ENCODE peak calls at places on chromosomes 3 and 15, in five cellular contexts. E, V, F, L and O are unnamed samples.

GRCh38 chr3:37861540-37862051 is at the start of gene CTDSPL:
- DNase-seq in E (peak; percentile 50), V (peak; percentile 88), F (peak; percentile 44), L (peak; percentile 59), O (no peak)

GRCh38 chr3:3817870-3818269 is 18.6 kb downstream of the LRRN1 start:
- DNase-seq in E (no peak), V (no peak), F (no peak), L (no peak), O (no peak)

GRCh38 chr15:49627407-49627877 is 6.6 kb downstream of the DTWD1 start:
- DNase-seq in E (peak; percentile 2), V (no peak), F (peak; percentile 96), L (no peak), O (no peak)

GRCh38 chr3:64242435-64242834 is 17.2 kb upstream of the PRICKLE2 start:
- DNase-seq in E (no peak), V (no peak), F (no peak), L (no peak), O (no peak)

GRCh38 chr15:64379216-64379960 is 1.9 kb downstream of the PCLAF start:
- DNase-seq in E (no peak), V (no peak), F (no peak), L (no peak), O (no peak)

GRCh38 chr3:30770387-30770786 is 124.1 kb downstream of the GADL1 start:
- DNase-seq in E (peak; percentile 37), V (no peak), F (peak; percentile 90), L (no peak), O (no peak)

GRCh38 chr3:23203651-23204111 is 554 bp downstream of the UBE2E2 start:
- DNase-seq in E (peak; percentile 14), V (peak; percentile 54), F (peak; percentile 5), L (no peak), O (no peak)

GRCh38 chr15:80789296-80789695 is 10.1 kb downstream of the CEMIP start:
- DNase-seq in E (no peak), V (no peak), F (peak; percentile 78), L (no peak), O (no peak)

GRCh38 chr15:39783244-39783820 is 691 bp upstream of the FSIP1 start:
- DNase-seq in E (no peak), V (no peak), F (peak; percentile 25), L (no peak), O (no peak)

GRCh38 chr3:97968376-97968775 is 3.9 kb downstream of the RIOX2 start:
- DNase-seq in E (no peak), V (no peak), F (no peak), L (no peak), O (no peak)

GRCh38 chr3:194766845-194767244 is 81.2 kb downstream of the FAM43A start:
- DNase-seq in E (no peak), V (no peak), F (no peak), L (no peak), O (no peak)

GRCh38 chr3:122356402-122356801 is 26.6 kb downstream of the MIX23 start:
- DNase-seq in E (peak; percentile 31), V (peak; percentile 39), F (peak; percentile 54), L (peak; percentile 50), O (no peak)

GRCh38 chr3:146431240-146431639 is 38.1 kb downstream of the PLSCR2 start:
- DNase-seq in E (no peak), V (no peak), F (peak; percentile 72), L (no peak), O (no peak)

GRCh38 chr15:92809064-92809879 is 90.9 kb upstream of the CHD2 start:
- DNase-seq in E (peak; percentile 97), V (peak; percentile 94), F (peak; percentile 96), L (peak; percentile 98), O (peak; percentile 94)

GRCh38 chr15:98776607-98777281 is 128.4 kb downstream of the IGF1R start:
- DNase-seq in E (no peak), V (no peak), F (peak; percentile 50), L (peak; percentile 61), O (peak; percentile 67)

GRCh38 chr3:107973152-107973551 is 117.7 kb downstream of the CD47 start:
- DNase-seq in E (no peak), V (no peak), F (peak; percentile 43), L (no peak), O (no peak)

GRCh38 chr3:147305533-147306241 is 100.7 kb downstream of the ZIC4 start:
- DNase-seq in E (no peak), V (no peak), F (peak; percentile 76), L (no peak), O (no peak)

GRCh38 chr3:140285380-140285779 is 350.4 kb downstream of the CLSTN2 start:
- DNase-seq in E (no peak), V (no peak), F (no peak), L (no peak), O (no peak)

GRCh38 chr3:58421004-58421403 is 12.6 kb downstream of the PDHB start:
- DNase-seq in E (no peak), V (no peak), F (no peak), L (no peak), O (no peak)

GRCh38 chr3:46671541-46672348 is 21.7 kb downstream of the ALS2CL start:
- DNase-seq in E (no peak), V (peak; percentile 11), F (no peak), L (no peak), O (no peak)

GRCh38 chr3:111636506-111636905 is 41.4 kb upstream of the ZBED2 start:
- DNase-seq in E (no peak), V (no peak), F (peak; percentile 33), L (no peak), O (no peak)

GRCh38 chr15:74844319-74845207 is 1.6 kb upstream of the ULK3 start:
- DNase-seq in E (no peak), V (peak; percentile 24), F (no peak), L (no peak), O (no peak)

GRCh38 chr3:23589586-23589985 is 216.2 kb upstream of the UBE2E1 start:
- DNase-seq in E (no peak), V (no peak), F (no peak), L (no peak), O (no peak)

GRCh38 chr3:129023909-129024308 is 22.8 kb downstream of the EFCC1 start:
- DNase-seq in E (peak; percentile 31), V (no peak), F (peak; percentile 28), L (peak; percentile 28), O (no peak)

GRCh38 chr3:188627652-188628051 is 473.7 kb downstream of the LPP start:
- DNase-seq in E (no peak), V (no peak), F (peak; percentile 94), L (no peak), O (no peak)

GRCh38 chr15:101277943-101278564 is 769 bp upstream of the SELENOS start:
- DNase-seq in E (no peak), V (no peak), F (no peak), L (peak; percentile 46), O (no peak)

GRCh38 chr15:73239564-73240208 is 129.1 kb downstream of the HCN4 start:
- DNase-seq in E (no peak), V (peak; percentile 30), F (peak; percentile 8), L (no peak), O (no peak)

GRCh38 chr15:101206173-101206572 is 45.7 kb downstream of the CHSY1 start:
- DNase-seq in E (no peak), V (no peak), F (peak; percentile 95), L (no peak), O (no peak)

GRCh38 chr3:155807823-155808222 is 1.7 kb upstream of the C3orf33 start:
- DNase-seq in E (no peak), V (no peak), F (peak; percentile 11), L (no peak), O (no peak)

GRCh38 chr3:176566757-176567156 is 630.5 kb downstream of the TBL1XR1 start:
- DNase-seq in E (no peak), V (no peak), F (no peak), L (no peak), O (no peak)

GRCh38 chr3:24215518-24215917 is 270.4 kb downstream of the NR1D2 start:
- DNase-seq in E (no peak), V (no peak), F (no peak), L (no peak), O (no peak)

GRCh38 chr15:96768435-96768789 is 437.9 kb downstream of the NR2F2 start:
- DNase-seq in E (no peak), V (no peak), F (no peak), L (no peak), O (no peak)

GRCh38 chr15:41930221-41930866 is 36.5 kb upstream of the SPTBN5 start:
- DNase-seq in E (peak; percentile 85), V (peak; percentile 27), F (peak; percentile 97), L (no peak), O (peak; percentile 17)

GRCh38 chr3:55064164-55064563 is 136.3 kb upstream of the LRTM1 start:
- DNase-seq in E (no peak), V (no peak), F (no peak), L (no peak), O (no peak)

GRCh38 chr3:55065331-55065730 is 137.5 kb upstream of the LRTM1 start:
- DNase-seq in E (no peak), V (no peak), F (no peak), L (no peak), O (no peak)

GRCh38 chr3:55061619-55062018 is 133.8 kb upstream of the LRTM1 start:
- DNase-seq in E (no peak), V (no peak), F (no peak), L (no peak), O (no peak)

GRCh38 chr3:55069950-55070349 is 142.1 kb upstream of the LRTM1 start:
- DNase-seq in E (no peak), V (no peak), F (no peak), L (no peak), O (no peak)

DNA sequence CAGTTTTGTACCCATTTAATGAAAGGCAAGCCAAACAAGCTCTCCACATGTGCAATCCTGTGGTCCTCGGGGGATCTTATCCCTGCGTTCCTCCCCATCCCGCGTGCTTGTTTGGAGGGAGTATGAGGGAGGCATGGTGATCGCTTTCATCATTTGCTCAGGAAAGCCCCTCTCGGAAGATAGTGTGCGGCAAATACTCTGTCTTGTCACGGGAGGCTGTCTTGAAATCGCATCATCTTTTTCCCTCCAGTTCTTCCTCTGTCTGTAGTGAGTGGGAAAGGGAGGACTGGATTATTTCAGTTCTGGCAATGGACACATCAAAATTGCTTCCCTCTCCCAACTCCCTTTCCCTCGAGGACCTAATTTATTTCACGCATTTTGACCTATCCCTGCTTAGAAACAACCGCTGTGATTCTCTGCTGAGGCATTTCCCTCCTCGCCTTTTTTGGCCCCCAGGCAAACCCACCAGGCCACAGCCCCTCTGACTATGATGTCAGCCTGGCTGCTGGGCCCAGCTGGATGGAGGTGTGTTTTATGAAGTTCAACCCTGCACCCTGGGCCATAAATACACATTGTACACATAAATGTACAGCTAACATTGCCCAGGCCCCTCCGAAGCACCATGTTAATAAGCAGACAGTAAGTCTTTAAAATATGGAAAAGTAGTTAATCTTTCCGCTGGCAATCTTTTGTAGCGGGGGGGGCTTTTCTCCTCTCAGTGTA is 138.7 kb upstream of the LRTM1 start:
- DNase-seq in E (no peak), V (no peak), F (peak; percentile 37), L (no peak), O (no peak)
- TF ChIP-seq USF2 in E (no peak), V (no peak), F (no peak), L (no peak), O (no peak)

GRCh38 chr15:90691369-90691768 is 25.8 kb upstream of the BLM start:
- DNase-seq in E (no peak), V (no peak), F (no peak), L (no peak), O (no peak)
- TF ChIP-seq CTCF in E (no peak), V (no peak), F (no peak), L (no peak), O (no peak)

GRCh38 chr3:184582583-184582982 is 21.0 kb downstream of the EPHB3 start:
- DNase-seq in E (no peak), V (no peak), F (no peak), L (no peak), O (no peak)
- TF ChIP-seq RCOR1 in E (no peak), V (no peak), F (no peak), L (no peak), O (no peak)

GRCh38 chr3:5017953-5018531 is 38.8 kb downstream of the BHLHE40 start:
- DNase-seq in E (peak; percentile 60), V (no peak), F (no peak), L (peak; percentile 73), O (no peak)
- TF ChIP-seq USF2 in E (no peak), V (no peak), F (no peak), L (no peak), O (no peak)